ENCODE peak calls at places on chromosomes 5 and 9, in four cellular contexts. W, X, H and J are unnamed samples.

GRCh38 chr5:34474573-34475021 is 181.5 kb upstream of the RAI14 start:
- DNase-seq in W (peak), H (peak), X (no peak), J (peak)

GRCh38 chr5:148991606-148992005 is 71.3 kb downstream of the SH3TC2 start:
- DNase-seq in W (no peak), X (no peak), H (no peak), J (no peak)

GRCh38 chr5:157217289-157218024 is 36.8 kb downstream of the ITK start:
- DNase-seq in X (no peak), W (no peak), H (no peak), J (no peak)

GRCh38 chr9:93256878-93257807 is 73.2 kb downstream of the WNK2 start:
- DNase-seq in X (no peak), W (no peak), H (no peak), J (peak)

GRCh38 chr9:92384373-92384772 is 20.0 kb downstream of the OGN start:
- DNase-seq in X (peak), H (no peak), W (no peak), J (no peak)

GRCh38 chr9:91180240-91180929 is 181.3 kb downstream of the AUH start:
- DNase-seq in H (no peak), W (no peak), X (no peak), J (no peak)

GRCh38 chr9:25025156-25025555 is 479.5 kb upstream of the IZUMO3 start:
- DNase-seq in X (no peak), W (no peak), H (no peak), J (no peak)

GRCh38 chr5:107285772-107286171 is 385.0 kb downstream of the EFNA5 start:
- DNase-seq in W (no peak), X (no peak), H (no peak), J (no peak)

GRCh38 chr5:168126606-168127005 is 164.8 kb upstream of the WWC1 start:
- DNase-seq in W (no peak), H (no peak), X (no peak), J (no peak)

GRCh38 chr9:16387382-16387781 is 483.1 kb downstream of the BNC2 start:
- DNase-seq in X (no peak), H (no peak), W (no peak), J (no peak)

GRCh38 chr9:7242126-7242525 is 484.4 kb downstream of the KDM4C start:
- DNase-seq in H (no peak), X (no peak), W (no peak), J (no peak)

GRCh38 chr9:19965336-19965735 is 176.5 kb upstream of the SLC24A2 start:
- DNase-seq in X (no peak), W (no peak), H (no peak), J (no peak)

GRCh38 chr5:166907314-166907713 is 1384.1 kb upstream of the WWC1 start:
- DNase-seq in W (no peak), H (no peak), X (no peak), J (no peak)

GRCh38 chr5:136011427-136012001 is 17.3 kb upstream of the TGFBI start:
- DNase-seq in H (peak), X (no peak), W (no peak), J (peak)

GRCh38 chr5:59525957-59526356 is 367.6 kb downstream of the PDE4D start:
- DNase-seq in X (no peak), H (no peak), W (no peak), J (no peak)

GRCh38 chr9:126722252-126722921 is 82.5 kb upstream of the ZBTB43 start:
- DNase-seq in X (peak), W (peak), H (peak), J (peak)

GRCh38 chr5:159826351-159827222 is 89.7 kb upstream of the ADRA1B start:
- DNase-seq in H (peak), W (no peak), X (peak), J (peak)

GRCh38 chr9:130040901-130041647 is 1.9 kb downstream of the FNBP1 start:
- DNase-seq in X (no peak), W (no peak), H (no peak), J (no peak)

GRCh38 chr9:130042931-130043653 is at the start of gene FNBP1:
- DNase-seq in X (no peak), W (peak), H (no peak), J (peak)

GRCh38 chr9:130041648-130042405 is 1.2 kb downstream of the FNBP1 start:
- DNase-seq in X (no peak), H (no peak), W (no peak), J (peak)

GRCh38 chr9:130042406-130042930 is 521 bp downstream of the FNBP1 start:
- DNase-seq in X (no peak), W (peak), H (no peak), J (peak)

GRCh38 chr9:130039504-130040147 is 3.4 kb downstream of the FNBP1 start:
- DNase-seq in H (no peak), X (no peak), W (no peak), J (no peak)
- H2AFZ ChIP-seq in H (no peak), X (no peak), W (no peak), J (no peak)

GRCh38 chr5:55175781-55176175 is 2.8 kb upstream of the CDC20B start:
- DNase-seq in W (no peak), X (no peak), H (no peak), J (no peak)
- TF ChIP-seq EZH2 in W (no peak), X (no peak), H (no peak), J (peak)

GRCh38 chr5:126377444-126377843 is 45.8 kb upstream of the GRAMD2B start:
- DNase-seq in X (no peak), W (no peak), H (no peak), J (no peak)
- H2AFZ ChIP-seq in X (peak), W (no peak), H (no peak), J (no peak)

GRCh38 chr5:88683506-88684135 is 199.4 kb downstream of the MEF2C start:
- DNase-seq in X (no peak), W (no peak), H (no peak), J (no peak)
- TF ChIP-seq EZH2 in X (peak), W (no peak), H (no peak), J (peak)

DNA sequence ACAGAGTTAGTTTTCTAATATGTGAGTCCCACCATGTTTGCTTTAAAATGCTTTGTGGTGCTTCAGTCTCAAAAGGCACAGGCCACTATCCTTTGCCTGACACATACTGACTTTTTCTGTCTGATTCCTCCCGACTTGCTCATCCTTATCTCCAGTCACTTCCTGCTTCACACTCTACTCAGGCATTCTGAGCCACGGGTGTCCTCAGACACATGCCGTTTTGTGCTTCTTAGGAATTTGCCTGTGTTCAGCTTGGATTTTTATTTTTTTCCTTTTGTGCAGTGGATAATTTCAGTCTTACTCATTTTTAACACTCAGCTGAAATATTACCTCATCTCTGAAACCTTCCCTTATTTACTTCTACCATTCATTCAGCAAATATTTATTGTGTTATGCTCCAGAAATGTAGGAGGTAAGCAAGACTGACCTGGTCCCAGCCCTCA is 54.1 kb downstream of the MAN2A1 start:
- DNase-seq in H (no peak), X (peak), W (peak), J (peak)
- H2AFZ ChIP-seq in H (no peak), X (no peak), W (peak), J (no peak)

GRCh38 chr5:50968296-50969206 is 302.1 kb downstream of the PARP8 start:
- DNase-seq in H (no peak), X (no peak), W (no peak), J (no peak)

GRCh38 chr5:50965621-50966362 is 299.4 kb downstream of the PARP8 start:
- DNase-seq in W (no peak), H (no peak), X (no peak), J (no peak)

GRCh38 chr5:50966986-50967385 is 300.5 kb downstream of the PARP8 start:
- DNase-seq in X (no peak), W (no peak), H (no peak), J (peak)

GRCh38 chr5:50969207-50970145 is 303.0 kb downstream of the PARP8 start:
- DNase-seq in X (no peak), H (no peak), W (no peak), J (peak)

GRCh38 chr5:50967388-50968039 is 301.1 kb downstream of the PARP8 start:
- DNase-seq in X (no peak), H (no peak), W (no peak), J (peak)
- TF ChIP-seq EZH2 in X (peak), H (no peak), W (no peak), J (peak)

DNA sequence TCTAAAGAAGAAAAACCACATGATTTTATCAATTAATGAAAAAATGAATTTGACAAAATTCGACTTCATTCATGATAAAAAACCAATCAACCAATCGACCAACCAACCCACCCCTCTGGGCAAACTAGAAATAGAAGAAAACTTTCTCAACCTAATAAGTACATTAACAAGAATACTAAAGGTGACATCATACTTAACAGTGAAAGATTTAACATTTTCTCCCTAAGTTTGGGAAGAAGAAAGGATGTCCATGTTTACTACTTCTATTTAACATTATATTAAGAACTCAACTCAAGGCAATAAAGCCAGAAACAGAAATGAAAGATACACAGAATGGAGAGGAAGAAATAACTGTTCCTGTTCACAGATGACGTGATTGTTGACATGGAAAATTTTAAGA is 476.1 kb upstream of the MEF2C start:
- DNase-seq in W (no peak), H (no peak), X (no peak), J (no peak)
- H2AFZ ChIP-seq in W (no peak), H (no peak), X (no peak), J (no peak)

DNA sequence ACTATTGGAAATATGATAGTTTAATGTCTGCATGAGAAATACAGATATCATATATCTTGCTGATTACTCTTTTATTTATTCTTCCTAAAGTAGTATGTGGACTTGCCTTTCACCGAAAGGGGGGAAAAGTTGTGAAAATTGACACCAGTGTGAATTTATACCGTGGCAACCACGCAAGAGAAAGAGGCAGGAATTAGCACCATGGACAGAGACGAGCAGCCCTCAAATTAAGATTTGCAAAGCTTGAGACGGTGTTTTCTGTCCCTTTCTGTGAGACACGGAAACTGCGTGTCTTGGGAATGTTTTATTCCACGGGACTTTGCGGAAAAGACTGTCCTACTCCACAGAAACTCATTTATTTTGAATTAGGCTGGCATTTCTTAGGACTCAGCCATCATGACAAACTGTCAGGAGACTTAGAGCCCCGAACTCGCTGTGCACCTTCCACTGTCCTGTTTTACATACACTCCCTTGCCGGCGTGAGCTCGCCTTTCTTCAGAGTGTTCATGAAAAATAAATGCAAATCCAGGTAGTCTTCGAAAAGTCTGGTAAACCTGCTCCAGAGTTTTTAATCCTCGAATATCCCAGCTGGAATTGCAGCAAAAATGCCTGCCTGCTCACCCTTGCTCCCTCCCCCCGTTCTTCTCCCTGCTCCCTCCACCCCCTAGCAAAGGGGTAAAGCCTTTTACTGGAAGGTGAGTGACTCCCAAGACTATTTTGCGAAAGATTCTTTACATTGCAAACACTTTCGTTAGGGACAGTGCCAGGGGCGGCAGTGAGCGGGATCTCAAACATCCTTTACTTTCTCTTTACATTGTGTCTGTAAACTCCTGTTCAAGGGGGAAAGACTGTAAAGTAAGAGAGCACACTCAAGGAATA is 3.8 kb upstream of the ELAVL2 start:
- DNase-seq in X (no peak), W (no peak), H (no peak), J (peak)
- TF ChIP-seq EZH2 in X (peak), W (no peak), H (no peak), J (no peak)

DNA sequence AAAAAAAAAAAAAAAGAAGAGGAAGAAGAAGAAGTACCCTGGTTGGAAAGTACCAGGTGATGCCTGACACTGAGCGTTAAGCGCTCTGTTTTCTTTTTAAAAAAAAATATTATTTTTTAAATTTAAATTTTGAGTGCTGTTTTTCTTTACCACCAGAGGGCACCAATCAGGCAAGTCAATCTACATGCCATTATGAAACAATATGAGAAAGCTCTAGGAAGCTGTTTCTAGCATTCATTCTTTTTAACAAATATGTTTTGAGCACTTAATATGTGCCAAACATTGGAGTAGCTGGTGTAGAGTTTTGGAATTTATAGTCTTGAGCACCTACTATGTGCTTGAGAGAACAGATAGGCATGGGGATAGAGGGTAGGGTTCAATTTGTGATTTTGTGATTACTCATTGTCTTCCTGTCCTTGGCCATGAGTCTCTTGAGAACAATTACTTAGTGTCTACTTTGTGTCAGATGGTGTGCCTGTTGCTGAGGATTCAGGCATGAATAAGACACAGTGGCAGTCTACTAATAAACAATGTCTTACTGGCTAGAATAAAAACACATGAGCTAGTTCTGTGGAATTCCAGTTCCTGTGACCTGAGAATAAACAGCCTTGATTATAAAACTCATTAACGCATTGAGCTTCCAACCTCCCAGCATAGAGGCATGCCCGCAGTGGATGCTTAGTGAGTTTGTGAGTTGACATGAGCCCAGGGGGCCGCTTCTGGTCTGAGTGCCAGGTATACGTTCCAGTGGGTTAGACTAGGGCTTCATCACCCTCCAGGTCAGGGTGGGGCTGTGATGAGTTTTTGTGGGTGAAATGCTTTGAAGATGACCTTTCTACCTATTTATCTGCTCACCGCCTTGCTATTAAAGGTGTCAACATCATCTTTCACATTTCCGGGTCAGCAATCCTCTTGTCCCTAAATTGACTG is 3.0 kb upstream of the UBE2R2 start:
- DNase-seq in W (peak), X (peak), H (peak), J (peak)
- H2AFZ ChIP-seq in W (peak), X (peak), H (peak), J (no peak)